ENCODE peak calls at places on chromosome 10, in nine cellular contexts. A is adrenal gland, Q is HFF-Myc, Y is bronchial epithelial cell, L is lower lobe of right lung, J is GM20000, V is AG09319, S is type B pancreatic cell, X is endothelial cell. E is an unnamed sample.

GRCh38 chr10:15808204-15808797 is 52.0 kb downstream of the MINDY3 start:
- DNase-seq in A (no peak), Q (no peak), Y (no peak), L (no peak), J (no peak), V (no peak), S (no peak), X (no peak), E (no peak)

GRCh38 chr10:97159906-97160305 is 25.9 kb downstream of the SLIT1 start:
- DNase-seq in A (no peak), Q (no peak), Y (no peak), L (no peak), J (no peak), V (no peak), S (no peak), X (no peak), E (no peak)

GRCh38 chr10:60808031-60808430 is 29.8 kb downstream of the CDK1 start:
- DNase-seq in A (no peak), Q (no peak), Y (no peak), L (no peak), J (no peak), V (no peak), S (no peak), X (no peak), E (no peak)

GRCh38 chr10:75165684-75166622 is 44.6 kb upstream of the VDAC2 start:
- DNase-seq in A (no peak), Q (no peak), Y (no peak), L (no peak), J (peak; percentile 71), V (no peak), S (no peak), X (no peak), E (no peak)

GRCh38 chr10:124653811-124654651 is 90.1 kb downstream of the FAM53B start:
- DNase-seq in A (peak; percentile 69), Q (no peak), Y (peak; percentile 80), L (no peak), J (no peak), V (no peak), S (no peak), X (no peak), E (no peak)

GRCh38 chr10:19828278-19829049 is 12.2 kb downstream of the PLXDC2 start:
- DNase-seq in A (peak; percentile 79), Q (no peak), Y (no peak), L (no peak), J (no peak), V (no peak), S (no peak), X (no peak), E (no peak)

GRCh38 chr10:121818599-121818998 is 109.2 kb downstream of the ATE1 start:
- DNase-seq in A (no peak), Q (no peak), Y (no peak), L (no peak), J (no peak), V (no peak), S (no peak), X (no peak), E (no peak)

GRCh38 chr10:23918839-23919238 is 290.1 kb upstream of the KIAA1217 start:
- DNase-seq in A (no peak), Q (no peak), Y (peak; percentile 86), L (no peak), J (no peak), V (no peak), S (no peak), X (no peak), E (no peak)

GRCh38 chr10:23031318-23031717 is 64.1 kb upstream of the MSRB2 start:
- DNase-seq in A (no peak), Q (no peak), Y (no peak), L (no peak), J (no peak), V (no peak), S (no peak), X (no peak), E (no peak)

GRCh38 chr10:35259769-35260397 is 76.4 kb upstream of the CCNY start:
- DNase-seq in A (peak; percentile 2), Q (peak; percentile 52), Y (peak; percentile 95), L (no peak), J (no peak), V (peak; percentile 31), S (peak; percentile 48), X (no peak), E (no peak)

GRCh38 chr10:97210576-97210975 is 24.8 kb upstream of the SLIT1 start:
- DNase-seq in A (peak; percentile 92), Q (peak; percentile 43), Y (peak; percentile 64), L (peak; percentile 63), J (peak; percentile 71), V (peak; percentile 30), S (peak; percentile 82), X (peak; percentile 84), E (peak; percentile 80)

GRCh38 chr10:35925511-35925910 is 283.4 kb upstream of the FZD8 start:
- DNase-seq in A (no peak), Q (no peak), Y (peak; percentile 37), L (no peak), J (no peak), V (no peak), S (no peak), X (no peak), E (no peak)

GRCh38 chr10:8071006-8071405 is 16.5 kb downstream of the GATA3 start:
- DNase-seq in A (no peak), Q (no peak), Y (no peak), L (no peak), J (no peak), V (no peak), S (no peak), X (no peak), E (no peak)

GRCh38 chr10:244227-244626 is 109.0 kb downstream of the ZMYND11 start:
- DNase-seq in A (no peak), Q (no peak), Y (no peak), L (no peak), J (no peak), V (no peak), S (no peak), X (no peak), E (no peak)

GRCh38 chr10:235921-236320 is 100.7 kb downstream of the ZMYND11 start:
- DNase-seq in A (no peak), Q (no peak), Y (no peak), L (no peak), J (no peak), V (no peak), S (no peak), X (no peak), E (no peak)

GRCh38 chr10:241451-241850 is 106.2 kb downstream of the ZMYND11 start:
- DNase-seq in A (no peak), Q (no peak), Y (no peak), L (no peak), J (no peak), V (no peak), S (no peak), X (no peak), E (no peak)

GRCh38 chr10:234708-235406 is 99.6 kb downstream of the ZMYND11 start:
- DNase-seq in A (no peak), Q (no peak), Y (peak; percentile 64), L (no peak), J (no peak), V (no peak), S (no peak), X (no peak), E (no peak)

DNA sequence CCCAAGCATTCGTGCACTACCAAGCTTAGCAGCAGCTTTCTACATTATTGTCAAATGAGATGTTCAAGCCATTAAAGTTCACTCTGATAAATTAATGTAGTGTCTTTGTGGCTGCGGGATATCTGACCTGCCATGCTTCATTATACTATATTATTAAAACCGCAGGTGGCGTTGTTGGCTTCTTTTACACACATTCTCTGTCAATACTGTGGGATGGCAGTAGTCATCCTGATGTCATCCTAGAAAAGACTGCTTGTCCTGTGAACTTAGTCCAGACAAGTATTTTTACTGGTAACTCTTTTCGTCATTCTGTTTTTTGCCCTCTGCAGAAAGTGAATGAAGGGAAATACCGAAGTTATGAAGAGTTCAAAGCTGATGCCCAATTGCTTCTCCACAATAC is 103.9 kb downstream of the ZMYND11 start:
- DNase-seq in A (no peak), Q (no peak), Y (peak; percentile 79), L (no peak), J (no peak), V (no peak), S (no peak), X (no peak), E (no peak)
- TF ChIP-seq CTCF in A (no peak), Q (no peak), Y (peak; percentile 23), L (no peak), J (no peak), V (no peak), S (no peak), X (no peak), E (no peak)

DNA sequence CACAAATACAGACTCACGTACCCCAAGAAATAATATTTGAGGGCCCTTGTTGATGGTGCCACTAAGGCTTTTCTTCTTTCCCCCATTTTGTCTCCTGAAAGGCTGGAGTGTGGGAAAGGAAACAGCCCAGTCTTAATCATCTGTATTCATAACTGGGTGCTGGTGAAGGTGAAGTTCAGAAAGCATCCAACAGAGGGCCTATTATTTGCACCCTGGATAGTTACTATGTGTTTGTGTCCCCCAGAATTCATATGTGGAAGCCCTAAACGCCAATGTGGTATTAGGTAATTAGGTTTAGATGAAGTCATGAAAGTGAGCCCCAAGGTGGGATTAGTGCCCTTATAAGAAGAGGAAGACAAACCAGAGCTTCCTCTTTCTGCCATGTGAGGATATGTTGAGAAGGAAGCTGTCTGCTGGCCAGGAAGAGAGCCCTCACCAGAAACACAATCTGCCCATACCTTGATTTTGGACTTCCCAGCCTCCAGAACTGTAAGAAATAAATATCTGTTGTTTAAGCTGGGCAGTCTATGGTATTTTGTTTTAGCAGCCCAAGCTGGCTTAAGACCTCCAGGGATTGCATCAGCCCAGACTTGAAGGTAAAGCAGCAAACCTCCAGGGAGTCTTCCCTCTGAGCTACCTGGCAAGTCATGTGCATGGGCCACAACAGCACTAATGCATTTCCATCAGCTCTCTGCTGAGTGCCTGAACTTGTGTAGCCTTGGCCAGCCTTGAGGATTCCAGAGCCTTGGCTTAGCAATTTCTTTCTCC is 90.0 kb upstream of the ADRB1 start:
- DNase-seq in A (no peak), Q (no peak), Y (no peak), L (no peak), J (no peak), V (no peak), S (no peak), X (no peak), E (no peak)
- TF ChIP-seq CTCF in A (no peak), Q (peak; percentile 37), Y (no peak), L (no peak), J (no peak), V (no peak), S (peak; percentile 60), X (no peak), E (peak; percentile 12)

GRCh38 chr10:13103554-13103953 is 3.6 kb downstream of the OPTN start:
- DNase-seq in A (no peak), Q (no peak), Y (no peak), L (no peak), J (no peak), V (no peak), S (no peak), X (no peak), E (no peak)
- TF ChIP-seq CTCF in A (no peak), Q (no peak), Y (no peak), L (no peak), J (no peak), V (no peak), S (no peak), X (no peak), E (no peak)

DNA sequence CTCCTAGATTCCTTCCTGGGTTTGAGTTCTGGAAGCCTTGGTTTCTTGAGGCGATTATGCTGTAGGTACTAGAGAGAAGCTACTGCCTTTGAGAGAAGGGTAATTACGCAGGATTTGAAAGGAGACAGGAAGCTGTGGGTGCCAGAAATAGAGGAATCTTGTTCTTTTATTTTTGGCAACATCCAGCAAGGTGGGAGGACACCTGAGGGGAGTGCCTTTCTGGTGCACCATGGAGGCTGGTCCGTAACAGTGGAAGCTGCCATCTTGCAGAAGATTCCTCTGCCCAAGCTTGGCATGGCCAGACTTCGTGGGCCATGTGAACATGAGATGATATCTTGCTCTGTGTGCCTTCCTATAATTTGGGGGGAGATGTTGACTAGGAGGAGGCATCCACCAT is 98.0 kb downstream of the PFKFB3 start:
- DNase-seq in A (no peak), Q (no peak), Y (no peak), L (no peak), J (no peak), V (no peak), S (no peak), X (no peak), E (no peak)
- TF ChIP-seq CTCF in A (no peak), Q (no peak), Y (no peak), L (no peak), J (no peak), V (no peak), S (no peak), X (no peak), E (no peak)